ENCODE peak calls at places on chromosome 15, in five cellular contexts. L is heart right ventricle, J is GM12878, W is fibroblast of pulmonary artery, H is body of pancreas. K is an unnamed sample.

GRCh38 chr15:99361541-99362185 is 110.4 kb downstream of the LRRC28 start:
- DNase-seq in L (no peak), J (no peak), W (peak), H (no peak), K (peak)

GRCh38 chr15:79168922-79169322 is 78.3 kb upstream of the RASGRF1 start:
- DNase-seq in L (peak), J (no peak), W (peak), H (peak), K (peak)

GRCh38 chr15:82543155-82543554 is 2.9 kb upstream of the RPS17 start:
- DNase-seq in L (no peak), J (no peak), W (peak), H (no peak), K (peak)

GRCh38 chr15:38370079-38370478 is 83.8 kb upstream of the FAM98B start:
- DNase-seq in L (no peak), J (no peak), W (no peak), H (no peak), K (no peak)

GRCh38 chr15:68028137-68028771 is 25.9 kb upstream of the PIAS1 start:
- DNase-seq in L (no peak), J (no peak), W (no peak), H (no peak), K (no peak)

GRCh38 chr15:40845511-40846284 is 1.9 kb downstream of the SPINT1 start:
- DNase-seq in L (no peak), J (no peak), W (no peak), H (peak), K (no peak)

GRCh38 chr15:88877415-88877814 is 17.9 kb downstream of the HAPLN3 start:
- DNase-seq in L (no peak), J (no peak), W (no peak), H (no peak), K (no peak)

GRCh38 chr15:38894260-38894948 is 329.8 kb upstream of the RASGRP1 start:
- DNase-seq in L (no peak), J (no peak), W (peak), H (no peak), K (peak)

GRCh38 chr15:55710286-55710685 is 32.7 kb downstream of the PRTG start:
- DNase-seq in L (no peak), J (no peak), W (no peak), H (no peak), K (no peak)

GRCh38 chr15:35038655-35039534 is 46.2 kb downstream of the NANOGP8 start:
- DNase-seq in L (no peak), J (no peak), W (peak), H (no peak), K (peak)

GRCh38 chr15:90071220-90071807 is 31.0 kb downstream of the IDH2 start:
- DNase-seq in L (peak), J (peak), W (peak), H (peak), K (peak)

GRCh38 chr15:33860749-33861148 is 107.5 kb upstream of the CHRM5 start:
- DNase-seq in L (no peak), J (no peak), W (peak), H (no peak), K (peak)

GRCh38 chr15:90957105-90957790 is 2.6 kb downstream of the RCCD1 start:
- DNase-seq in L (no peak), J (no peak), W (peak), H (peak), K (peak)

GRCh38 chr15:101501703-101502373 is 12.3 kb upstream of the PCSK6 start:
- DNase-seq in L (no peak), J (no peak), W (peak), H (no peak), K (no peak)

GRCh38 chr15:48603123-48603500 is 42.4 kb downstream of the FBN1 start:
- DNase-seq in L (no peak), J (no peak), W (peak), H (no peak), K (no peak)

DNA sequence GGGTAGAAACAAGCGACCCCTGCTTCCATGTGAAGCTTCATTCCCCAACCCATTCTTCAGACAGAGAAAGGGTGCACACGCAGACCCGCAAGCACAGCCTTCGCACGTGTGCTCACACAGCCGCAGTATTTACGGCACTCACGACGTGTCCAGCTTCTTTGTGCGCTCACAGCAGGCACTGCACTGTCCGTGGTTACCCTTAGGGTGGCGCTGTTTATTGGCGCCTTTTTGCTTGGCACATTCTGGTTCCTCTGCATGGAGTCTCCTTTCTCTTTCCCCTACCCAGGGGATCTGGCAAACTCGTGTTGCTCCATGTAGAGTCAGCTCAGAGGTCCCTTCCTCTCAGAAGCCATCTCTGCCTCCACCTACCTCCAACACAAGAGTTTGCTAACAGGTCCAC is 115.1 kb downstream of the SLCO3A1 start:
- DNase-seq in L (no peak), J (no peak), W (no peak), H (no peak), K (no peak)
- TF ChIP-seq CTCF in L (no peak), J (peak), W (no peak), H (no peak), K (peak)

GRCh38 chr15:84671211-84671610 is 13.2 kb upstream of the NMB start:
- DNase-seq in L (no peak), J (no peak), W (peak), H (no peak), K (peak)
- H3K4me3 ChIP-seq in L (no peak), J (no peak), W (no peak), H (no peak), K (no peak)

DNA sequence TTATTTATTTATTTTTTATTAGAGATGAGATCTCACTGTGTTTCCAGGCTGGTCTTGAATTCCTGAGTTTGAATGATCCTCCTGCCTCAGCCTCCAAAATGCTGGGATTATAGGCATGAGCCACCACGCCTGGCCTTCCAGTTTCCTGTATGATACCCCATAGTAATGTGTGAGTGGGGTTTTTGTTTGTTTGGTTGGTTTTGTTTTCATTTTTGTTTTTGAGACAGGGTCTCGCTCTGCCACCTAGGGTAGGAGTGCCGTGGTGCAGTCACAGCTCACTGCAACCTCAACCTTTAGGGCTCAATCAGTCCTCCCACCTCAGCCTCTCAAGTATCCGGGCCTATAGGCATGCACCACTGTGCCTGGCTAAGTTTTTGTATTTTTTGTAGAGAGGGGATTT is 30.9 kb downstream of the GOLM2 start:
- DNase-seq in L (no peak), J (peak), W (no peak), H (no peak), K (no peak)
- TF ChIP-seq CTCF in L (no peak), J (peak), W (no peak), H (no peak), K (no peak)

GRCh38 chr15:70376929-70377691 is 279.4 kb upstream of the TLE3 start:
- DNase-seq in L (peak), J (no peak), W (peak), H (peak), K (peak)
- H3K4me3 ChIP-seq in L (no peak), J (no peak), W (peak), H (no peak), K (no peak)

K was measured in fibroblast of the aortic adventitia.